ENCODE peak calls at places on chromosomes 3 and 15, in seven cellular contexts. T, Z, J, H, I, B and R are unnamed samples.

GRCh38 chr3:86923071-86923476 is 67.9 kb downstream of the VGLL3 start:
- DNase-seq in B (no peak), H (peak), I (peak), T (peak), J (no peak), Z (no peak), R (no peak)

GRCh38 chr3:52056521-52056967 is at the start of gene DUSP7:
- DNase-seq in Z (peak), J (peak), H (peak), I (peak), T (peak), B (no peak), R (peak)

GRCh38 chr3:52798978-52799476 is 4.4 kb downstream of the ITIH3 start:
- DNase-seq in I (peak), Z (no peak), J (peak), B (peak), H (peak), T (peak), R (peak)

GRCh38 chr15:56322444-56322843 is 42.8 kb upstream of the TEX9 start:
- DNase-seq in H (no peak), J (no peak), I (no peak), T (no peak), Z (no peak), B (no peak), R (no peak)

GRCh38 chr3:114496874-114497273 is 203.0 kb downstream of the TIGIT start:
- DNase-seq in T (peak), H (no peak), I (peak), J (no peak), Z (no peak), B (no peak), R (no peak)

GRCh38 chr15:77417642-77418041 is 2.3 kb downstream of the PEAK1 start:
- DNase-seq in I (no peak), T (peak), H (peak), B (no peak), Z (no peak), J (no peak), R (no peak)

GRCh38 chr15:32870240-32871033 is 152.6 kb downstream of the GREM1 start:
- DNase-seq in Z (no peak), T (peak), J (no peak), B (peak), I (no peak), H (peak), R (no peak)

GRCh38 chr3:178320481-178321352 is 215.5 kb upstream of the KCNMB2 start:
- DNase-seq in T (peak), J (no peak), Z (peak), H (peak), B (no peak), I (peak), R (no peak)

GRCh38 chr3:123652346-123652984 is 67.6 kb upstream of the HACD2 start:
- DNase-seq in I (peak), Z (peak), J (peak), B (peak), H (peak), T (peak), R (peak)

GRCh38 chr3:195117978-195118581 is 152.9 kb downstream of the XXYLT1 start:
- DNase-seq in B (peak), Z (no peak), T (no peak), I (peak), H (peak), J (peak), R (no peak)

GRCh38 chr15:38876621-38877020 is 312.0 kb upstream of the RASGRP1 start:
- DNase-seq in Z (no peak), J (no peak), I (no peak), T (peak), B (no peak), H (no peak), R (no peak)

GRCh38 chr15:38874464-38874863 is 309.9 kb upstream of the RASGRP1 start:
- DNase-seq in H (no peak), B (no peak), Z (no peak), I (peak), T (no peak), J (no peak), R (no peak)

GRCh38 chr15:38878026-38878425 is 313.4 kb upstream of the RASGRP1 start:
- DNase-seq in I (no peak), T (peak), H (no peak), J (no peak), B (no peak), Z (no peak), R (no peak)

GRCh38 chr15:38877471-38877870 is 312.9 kb upstream of the RASGRP1 start:
- DNase-seq in J (no peak), I (no peak), B (no peak), Z (no peak), T (no peak), H (no peak), R (no peak)

GRCh38 chr15:38876211-38876610 is 311.6 kb upstream of the RASGRP1 start:
- DNase-seq in H (no peak), T (no peak), J (no peak), Z (no peak), B (no peak), I (no peak), R (no peak)
- TF ChIP-seq EZH2 in H (no peak), T (no peak), J (no peak), Z (no peak), B (no peak), I (no peak), R (no peak)

GRCh38 chr3:48716508-48716981 is 476 bp downstream of the IP6K2 start:
- DNase-seq in J (peak), T (peak), B (no peak), Z (peak), H (no peak), I (no peak), R (peak)
- TF ChIP-seq EZH2phosphoT487 in J (no peak), T (no peak), B (no peak), Z (no peak), H (no peak), I (no peak), R (no peak)

GRCh38 chr15:100349696-100350433 is 8.1 kb upstream of the ADAMTS17 start:
- DNase-seq in J (peak), I (peak), H (peak), B (peak), Z (peak), T (peak), R (peak)
- H2AFZ ChIP-seq in J (peak), I (peak), H (peak), B (peak), Z (peak), T (peak), R (peak)

GRCh38 chr15:41495736-41496599 is 2.3 kb downstream of the ITPKA start:
- DNase-seq in J (peak), I (peak), T (no peak), Z (no peak), B (no peak), H (no peak), R (peak)

GRCh38 chr15:41494922-41495735 is 1.5 kb downstream of the ITPKA start:
- DNase-seq in Z (no peak), H (no peak), J (peak), T (no peak), B (no peak), I (peak), R (peak)

GRCh38 chr15:41493205-41493901 is at the start of gene ITPKA:
- DNase-seq in I (peak), H (peak), Z (peak), J (peak), T (peak), B (no peak), R (peak)

GRCh38 chr15:41493902-41494189 is 172 bp downstream of the ITPKA start:
- DNase-seq in Z (no peak), J (no peak), T (no peak), H (no peak), I (no peak), B (no peak), R (no peak)

GRCh38 chr15:41494190-41494921 is 682 bp downstream of the ITPKA start:
- DNase-seq in T (peak), H (peak), J (peak), Z (peak), I (peak), B (no peak), R (peak)
- TF ChIP-seq EZH2 in T (peak), H (no peak), J (peak), Z (no peak), I (no peak), B (no peak), R (peak)

DNA sequence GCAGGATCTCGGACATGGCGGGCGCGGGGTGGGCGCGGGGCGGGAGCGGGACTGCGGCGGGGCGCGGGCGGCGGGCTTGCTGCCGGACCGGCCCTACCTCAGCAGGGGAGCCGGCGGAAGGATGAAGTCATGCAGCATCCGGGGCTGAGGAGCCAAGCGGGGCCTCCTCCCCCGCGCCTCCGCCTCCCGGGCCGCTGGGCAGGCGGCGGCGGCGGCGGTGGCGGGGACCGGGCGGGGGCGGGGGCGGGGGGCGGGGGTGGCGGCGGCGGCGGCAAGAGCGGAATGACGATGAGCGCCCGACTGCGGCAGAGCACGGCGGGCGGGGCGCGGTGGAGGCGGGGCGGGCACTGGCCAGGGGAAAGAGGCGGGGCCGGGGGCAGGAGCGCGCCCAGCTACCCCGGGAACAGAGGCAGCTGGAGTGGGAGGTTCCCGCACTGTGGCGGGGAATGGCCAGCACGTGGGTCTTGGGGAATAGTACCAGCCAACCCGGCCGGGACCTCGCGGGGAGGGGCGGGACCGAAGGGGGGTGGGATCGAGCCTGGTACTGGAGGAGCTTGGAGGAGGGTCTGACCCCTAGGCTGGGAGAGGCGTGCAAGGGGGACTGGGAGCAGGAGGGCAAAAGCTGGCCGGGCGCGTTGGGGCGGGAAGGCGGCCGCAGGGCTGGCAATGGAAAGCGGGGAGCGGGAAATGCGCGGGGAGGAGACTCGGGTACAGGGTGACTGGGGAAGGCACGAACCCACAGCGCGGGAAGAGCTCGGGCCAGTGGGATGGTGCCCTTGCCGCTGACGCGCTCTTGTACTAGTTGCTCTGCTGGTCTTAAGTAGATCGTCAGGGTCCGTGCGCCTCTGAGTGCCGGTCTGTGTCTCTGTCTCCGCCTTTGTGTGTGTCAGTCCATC is at the start of gene CAMK2N2:
- DNase-seq in I (peak), Z (peak), H (peak), B (no peak), J (peak), T (peak), R (peak)
- TF ChIP-seq EZH2phosphoT487 in I (peak), Z (no peak), H (no peak), B (no peak), J (no peak), T (no peak), R (no peak)